ENCODE peak calls at places on chromosomes 16 and 17, in five cellular contexts. One of them, this sample, is unnamed. For H3K36me3, the result is how much of the 10 kb centered on the place peaks cover.

GRCh38 chr17:69967910-69968411 is 107.1 kb upstream of the KCNJ16 start:
- DNase-seq in endodermal cell: no peak
- DNase-seq in effector memory CD4-positive, alpha-beta T cell: no peak
- DNase-seq in gastrocnemius medialis: no peak
- DNase-seq in cardiac muscle cell: peak
- DNase-seq in this sample: no peak

GRCh38 chr17:36844013-36844412 is 93.3 kb upstream of the LHX1 start:
- DNase-seq in effector memory CD4-positive, alpha-beta T cell: no peak
- DNase-seq in endodermal cell: no peak
- DNase-seq in cardiac muscle cell: no peak
- DNase-seq in gastrocnemius medialis: no peak
- DNase-seq in this sample: no peak

GRCh38 chr17:61018938-61019337 is 341.3 kb downstream of the BCAS3 start:
- DNase-seq in endodermal cell: peak
- DNase-seq in gastrocnemius medialis: no peak
- DNase-seq in effector memory CD4-positive, alpha-beta T cell: no peak
- DNase-seq in cardiac muscle cell: no peak
- DNase-seq in this sample: no peak

GRCh38 chr16:58264961-58265479 is 29.8 kb downstream of the PRSS54 start:
- DNase-seq in cardiac muscle cell: peak
- DNase-seq in effector memory CD4-positive, alpha-beta T cell: no peak
- DNase-seq in endodermal cell: no peak
- DNase-seq in gastrocnemius medialis: no peak
- DNase-seq in this sample: no peak

GRCh38 chr16:285146-286055 is 2.4 kb downstream of the PDIA2 start:
- DNase-seq in effector memory CD4-positive, alpha-beta T cell: no peak
- DNase-seq in endodermal cell: peak
- DNase-seq in gastrocnemius medialis: no peak
- DNase-seq in cardiac muscle cell: no peak
- DNase-seq in this sample: no peak

GRCh38 chr16:50152386-50152806 is 710 bp upstream of the TENT4B start:
- DNase-seq in gastrocnemius medialis: peak
- DNase-seq in effector memory CD4-positive, alpha-beta T cell: no peak
- DNase-seq in endodermal cell: peak
- DNase-seq in cardiac muscle cell: peak
- DNase-seq in this sample: no peak

GRCh38 chr17:80529104-80529903 is 15.3 kb upstream of the RPTOR start:
- DNase-seq in endodermal cell: no peak
- DNase-seq in effector memory CD4-positive, alpha-beta T cell: no peak
- DNase-seq in gastrocnemius medialis: peak
- DNase-seq in cardiac muscle cell: no peak
- DNase-seq in this sample: no peak

GRCh38 chr17:36940313-36941264 is 3.3 kb downstream of the LHX1 start:
- DNase-seq in effector memory CD4-positive, alpha-beta T cell: no peak
- DNase-seq in endodermal cell: peak
- DNase-seq in cardiac muscle cell: no peak
- DNase-seq in gastrocnemius medialis: no peak
- DNase-seq in this sample: no peak

GRCh38 chr17:8496081-8496480 is 60.4 kb downstream of the NDEL1 start:
- DNase-seq in gastrocnemius medialis: no peak
- DNase-seq in cardiac muscle cell: no peak
- DNase-seq in endodermal cell: no peak
- DNase-seq in effector memory CD4-positive, alpha-beta T cell: no peak
- DNase-seq in this sample: no peak

GRCh38 chr16:14955546-14956231 is 18.4 kb downstream of the NPIPA1 start:
- DNase-seq in effector memory CD4-positive, alpha-beta T cell: no peak
- DNase-seq in endodermal cell: peak
- DNase-seq in cardiac muscle cell: no peak
- DNase-seq in gastrocnemius medialis: peak
- DNase-seq in this sample: no peak

GRCh38 chr17:56891751-56892150 is 22.1 kb downstream of the TRIM25 start:
- DNase-seq in gastrocnemius medialis: no peak
- DNase-seq in endodermal cell: peak
- DNase-seq in effector memory CD4-positive, alpha-beta T cell: peak
- DNase-seq in cardiac muscle cell: peak
- DNase-seq in this sample: no peak

GRCh38 chr17:7042507-7043194 is 1.2 kb downstream of the SLC16A11 start:
- DNase-seq in endodermal cell: peak
- DNase-seq in cardiac muscle cell: peak
- DNase-seq in gastrocnemius medialis: no peak
- DNase-seq in effector memory CD4-positive, alpha-beta T cell: peak
- DNase-seq in this sample: no peak

GRCh38 chr17:74742153-74742515 is 5.1 kb downstream of the RAB37 start:
- DNase-seq in effector memory CD4-positive, alpha-beta T cell: no peak
- DNase-seq in gastrocnemius medialis: no peak
- DNase-seq in cardiac muscle cell: no peak
- DNase-seq in endodermal cell: peak
- DNase-seq in this sample: peak

GRCh38 chr17:50699410-50699809 is 8.3 kb downstream of the ANKRD40 start:
- DNase-seq in effector memory CD4-positive, alpha-beta T cell: no peak
- DNase-seq in endodermal cell: no peak
- DNase-seq in gastrocnemius medialis: no peak
- DNase-seq in cardiac muscle cell: no peak
- DNase-seq in this sample: no peak

GRCh38 chr16:71421911-71422310 is 19.9 kb downstream of the TLE7 start:
- DNase-seq in gastrocnemius medialis: no peak
- DNase-seq in cardiac muscle cell: no peak
- DNase-seq in effector memory CD4-positive, alpha-beta T cell: no peak
- DNase-seq in endodermal cell: peak
- DNase-seq in this sample: peak

GRCh38 chr17:64083093-64083492 is 46.9 kb downstream of the ERN1 start:
- DNase-seq in gastrocnemius medialis: no peak
- DNase-seq in effector memory CD4-positive, alpha-beta T cell: no peak
- DNase-seq in cardiac muscle cell: no peak
- DNase-seq in endodermal cell: no peak
- DNase-seq in this sample: no peak

GRCh38 chr16:22849517-22849916 is 35.6 kb downstream of the HS3ST2 start:
- DNase-seq in cardiac muscle cell: no peak
- DNase-seq in effector memory CD4-positive, alpha-beta T cell: no peak
- DNase-seq in gastrocnemius medialis: no peak
- DNase-seq in endodermal cell: peak
- DNase-seq in this sample: no peak

GRCh38 chr16:10578474-10579316 is 1.7 kb downstream of the EMP2 start:
- DNase-seq in cardiac muscle cell: no peak
- DNase-seq in gastrocnemius medialis: no peak
- DNase-seq in effector memory CD4-positive, alpha-beta T cell: no peak
- DNase-seq in endodermal cell: no peak
- DNase-seq in this sample: no peak

GRCh38 chr17:65064452-65065019 is 8.0 kb upstream of the GNA13 start:
- DNase-seq in endodermal cell: peak
- DNase-seq in effector memory CD4-positive, alpha-beta T cell: no peak
- DNase-seq in gastrocnemius medialis: no peak
- DNase-seq in cardiac muscle cell: no peak
- DNase-seq in this sample: no peak

GRCh38 chr17:43094129-43094834 is 30.9 kb downstream of the BRCA1 start:
- DNase-seq in endodermal cell: no peak
- DNase-seq in gastrocnemius medialis: no peak
- DNase-seq in effector memory CD4-positive, alpha-beta T cell: no peak
- DNase-seq in cardiac muscle cell: no peak
- DNase-seq in this sample: no peak

GRCh38 chr17:67390646-67391480 is 13.8 kb downstream of the PITPNC1 start:
- DNase-seq in endodermal cell: no peak
- DNase-seq in gastrocnemius medialis: no peak
- DNase-seq in effector memory CD4-positive, alpha-beta T cell: peak
- DNase-seq in cardiac muscle cell: peak
- DNase-seq in this sample: peak

GRCh38 chr17:5832886-5833285 is 237.3 kb upstream of the WSCD1 start:
- DNase-seq in cardiac muscle cell: peak
- DNase-seq in gastrocnemius medialis: no peak
- DNase-seq in effector memory CD4-positive, alpha-beta T cell: no peak
- DNase-seq in endodermal cell: no peak
- DNase-seq in this sample: no peak

GRCh38 chr17:41925991-41926590 is 4.3 kb upstream of the ODAD4 start:
- DNase-seq in endodermal cell: no peak
- DNase-seq in cardiac muscle cell: no peak
- DNase-seq in gastrocnemius medialis: no peak
- DNase-seq in effector memory CD4-positive, alpha-beta T cell: no peak
- DNase-seq in this sample: no peak

GRCh38 chr16:86016201-86016965 is 117.4 kb downstream of the IRF8 start:
- DNase-seq in gastrocnemius medialis: no peak
- DNase-seq in cardiac muscle cell: peak
- DNase-seq in effector memory CD4-positive, alpha-beta T cell: peak
- DNase-seq in endodermal cell: peak
- DNase-seq in this sample: peak

GRCh38 chr17:81135503-81136283 is 29.6 kb upstream of the PVALEF start:
- DNase-seq in effector memory CD4-positive, alpha-beta T cell: no peak
- DNase-seq in cardiac muscle cell: no peak
- DNase-seq in endodermal cell: no peak
- DNase-seq in gastrocnemius medialis: no peak
- DNase-seq in this sample: no peak

GRCh38 chr17:44398692-44399691 is 9.5 kb upstream of the ITGA2B start:
- DNase-seq in effector memory CD4-positive, alpha-beta T cell: no peak
- DNase-seq in endodermal cell: no peak
- DNase-seq in cardiac muscle cell: no peak
- DNase-seq in gastrocnemius medialis: no peak
- DNase-seq in this sample: no peak

GRCh38 chr17:44400226-44400847 is 10.9 kb upstream of the ITGA2B start:
- DNase-seq in endodermal cell: no peak
- DNase-seq in effector memory CD4-positive, alpha-beta T cell: no peak
- DNase-seq in gastrocnemius medialis: no peak
- DNase-seq in cardiac muscle cell: peak
- DNase-seq in this sample: no peak

GRCh38 chr17:44397479-44398440 is 8.3 kb upstream of the ITGA2B start:
- DNase-seq in cardiac muscle cell: no peak
- DNase-seq in endodermal cell: no peak
- DNase-seq in effector memory CD4-positive, alpha-beta T cell: no peak
- DNase-seq in gastrocnemius medialis: no peak
- DNase-seq in this sample: no peak

GRCh38 chr17:44394833-44395232 is 5.4 kb upstream of the ITGA2B start:
- DNase-seq in effector memory CD4-positive, alpha-beta T cell: no peak
- DNase-seq in gastrocnemius medialis: no peak
- DNase-seq in endodermal cell: no peak
- DNase-seq in cardiac muscle cell: no peak
- DNase-seq in this sample: no peak

DNA sequence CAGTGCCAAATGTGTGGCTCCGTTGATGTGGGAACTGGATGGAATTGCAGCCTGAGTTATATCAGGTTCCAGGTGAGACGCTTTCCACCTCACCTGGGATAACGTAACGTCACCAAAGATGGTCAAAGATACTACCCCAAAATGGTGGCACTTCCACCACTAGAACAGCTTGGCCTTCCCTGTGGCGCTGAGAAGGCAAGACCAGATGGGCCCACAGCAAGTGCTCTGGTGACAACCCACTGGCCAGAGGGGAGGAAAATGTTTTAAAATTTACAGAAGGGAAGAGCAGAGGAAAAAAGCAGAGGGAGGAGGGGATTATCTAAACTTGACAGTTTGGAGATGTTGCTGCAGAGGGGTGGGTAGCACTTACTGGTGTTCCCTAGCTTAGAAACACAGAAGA is 7.5 kb upstream of the ITGA2B start:
- DNase-seq in endodermal cell: no peak
- DNase-seq in cardiac muscle cell: no peak
- DNase-seq in gastrocnemius medialis: no peak
- DNase-seq in effector memory CD4-positive, alpha-beta T cell: no peak
- DNase-seq in this sample: no peak
- H3K36me3 ChIP-seq in endodermal cell: half or more
- H3K36me3 ChIP-seq in cardiac muscle cell: under half
- H3K36me3 ChIP-seq in gastrocnemius medialis: under half
- H3K36me3 ChIP-seq in effector memory CD4-positive, alpha-beta T cell: under half
- H3K36me3 ChIP-seq in this sample: half or more

GRCh38 chr16:4653981-4654380 is 29.4 kb downstream of the MGRN1 start:
- DNase-seq in endodermal cell: no peak
- DNase-seq in gastrocnemius medialis: no peak
- DNase-seq in cardiac muscle cell: no peak
- DNase-seq in effector memory CD4-positive, alpha-beta T cell: no peak
- DNase-seq in this sample: no peak

GRCh38 chr16:4655801-4656200 is 31.2 kb downstream of the MGRN1 start:
- DNase-seq in cardiac muscle cell: no peak
- DNase-seq in endodermal cell: no peak
- DNase-seq in gastrocnemius medialis: no peak
- DNase-seq in effector memory CD4-positive, alpha-beta T cell: no peak
- DNase-seq in this sample: no peak

GRCh38 chr16:4654946-4655590 is 30.4 kb downstream of the MGRN1 start:
- DNase-seq in endodermal cell: no peak
- DNase-seq in effector memory CD4-positive, alpha-beta T cell: no peak
- DNase-seq in gastrocnemius medialis: no peak
- DNase-seq in cardiac muscle cell: no peak
- DNase-seq in this sample: no peak

GRCh38 chr16:4656221-4656620 is 31.6 kb downstream of the MGRN1 start:
- DNase-seq in endodermal cell: no peak
- DNase-seq in effector memory CD4-positive, alpha-beta T cell: no peak
- DNase-seq in cardiac muscle cell: no peak
- DNase-seq in gastrocnemius medialis: no peak
- DNase-seq in this sample: no peak

GRCh38 chr16:4654387-4654901 is 29.8 kb downstream of the MGRN1 start:
- DNase-seq in gastrocnemius medialis: no peak
- DNase-seq in effector memory CD4-positive, alpha-beta T cell: no peak
- DNase-seq in endodermal cell: no peak
- DNase-seq in cardiac muscle cell: no peak
- DNase-seq in this sample: no peak
- H3K36me3 ChIP-seq in gastrocnemius medialis: half or more
- H3K36me3 ChIP-seq in effector memory CD4-positive, alpha-beta T cell: half or more
- H3K36me3 ChIP-seq in endodermal cell: under half
- H3K36me3 ChIP-seq in cardiac muscle cell: under half
- H3K36me3 ChIP-seq in this sample: half or more

GRCh38 chr16:87846705-87847466 is 22.4 kb downstream of the SLC7A5 start:
- DNase-seq in cardiac muscle cell: no peak
- DNase-seq in effector memory CD4-positive, alpha-beta T cell: no peak
- DNase-seq in gastrocnemius medialis: no peak
- DNase-seq in endodermal cell: no peak
- DNase-seq in this sample: no peak
- H3K36me3 ChIP-seq in cardiac muscle cell: under half
- H3K36me3 ChIP-seq in effector memory CD4-positive, alpha-beta T cell: under half
- H3K36me3 ChIP-seq in gastrocnemius medialis: under half
- H3K36me3 ChIP-seq in endodermal cell: half or more
- H3K36me3 ChIP-seq in this sample: half or more

GRCh38 chr16:2439598-2439997 is 10.4 kb downstream of the CCNF start:
- DNase-seq in gastrocnemius medialis: no peak
- DNase-seq in cardiac muscle cell: no peak
- DNase-seq in endodermal cell: no peak
- DNase-seq in effector memory CD4-positive, alpha-beta T cell: no peak
- DNase-seq in this sample: no peak
- H3K36me3 ChIP-seq in gastrocnemius medialis: under half
- H3K36me3 ChIP-seq in cardiac muscle cell: under half
- H3K36me3 ChIP-seq in endodermal cell: half or more
- H3K36me3 ChIP-seq in effector memory CD4-positive, alpha-beta T cell: under half
- H3K36me3 ChIP-seq in this sample: half or more

DNA sequence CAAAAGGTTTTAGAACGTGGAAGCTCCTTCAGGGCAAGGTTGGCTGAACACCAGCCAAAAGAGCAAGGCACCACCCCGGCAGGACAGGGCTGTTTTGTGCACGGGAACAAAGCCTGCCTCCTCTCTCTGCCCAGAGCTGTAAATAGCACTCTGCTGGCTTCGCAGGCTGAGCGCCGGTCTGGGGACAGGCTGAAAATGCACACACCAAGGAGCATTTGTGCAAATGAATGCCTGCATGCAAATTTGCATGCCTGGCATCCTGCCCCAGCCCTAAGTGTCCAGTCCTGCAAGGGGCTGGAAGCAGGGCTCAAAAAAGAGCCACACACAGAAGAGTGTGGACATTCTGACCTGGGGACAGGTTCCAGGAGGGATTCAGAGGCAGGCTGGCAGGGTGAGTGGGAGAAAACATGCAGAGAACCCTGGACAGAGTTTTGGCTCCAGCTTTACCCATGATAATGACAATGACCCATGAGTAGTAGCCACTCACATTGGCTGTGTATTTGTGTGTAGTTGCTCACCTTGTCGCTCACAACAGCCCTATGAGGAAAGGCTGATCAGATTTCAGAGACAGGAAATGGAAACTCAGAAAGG is 11.7 kb downstream of the ABAT start:
- DNase-seq in effector memory CD4-positive, alpha-beta T cell: no peak
- DNase-seq in gastrocnemius medialis: no peak
- DNase-seq in endodermal cell: no peak
- DNase-seq in cardiac muscle cell: no peak
- DNase-seq in this sample: no peak
- H3K36me3 ChIP-seq in effector memory CD4-positive, alpha-beta T cell: under half
- H3K36me3 ChIP-seq in gastrocnemius medialis: under half
- H3K36me3 ChIP-seq in endodermal cell: under half
- H3K36me3 ChIP-seq in cardiac muscle cell: under half
- H3K36me3 ChIP-seq in this sample: under half